ENCODE peak calls at places on chromosomes 3 and 15, in nine cellular contexts. G is GM06990, H is fibroblast of pulmonary artery, C is astrocyte of the spinal cord, E is K562, Q is A673, X is nephron progenitor cell, I is endothelial cell of umbilical vein, R is fibroblast of lung. P is an unnamed sample.

GRCh38 chr15:80662756-80663553 is 32.2 kb upstream of the ABHD17C start:
- DNase-seq in I (no peak), H (no peak), G (no peak), Q (no peak), E (no peak), R (no peak), C (no peak), X (no peak), P (no peak)

GRCh38 chr15:43879386-43880355 is 52.9 kb downstream of the WDR76 start:
- DNase-seq in H (no peak), R (no peak), Q (no peak), I (no peak), X (no peak), C (no peak), E (no peak), G (no peak), P (no peak)

GRCh38 chr3:106068795-106069194 is 200.0 kb upstream of the CBLB start:
- DNase-seq in I (no peak), E (no peak), R (peak; percentile 71), X (no peak), H (peak; percentile 72), C (no peak), G (no peak), Q (no peak), P (no peak)

GRCh38 chr3:128432898-128433629 is 33.6 kb downstream of the DNAJB8 start:
- DNase-seq in R (no peak), I (no peak), X (peak; percentile 62), E (peak; percentile 72), G (no peak), H (no peak), C (no peak), Q (no peak), P (no peak)

GRCh38 chr3:115062412-115062956 is 84.6 kb downstream of the ZBTB20 start:
- DNase-seq in G (no peak), I (no peak), X (no peak), R (peak; percentile 18), C (peak; percentile 71), E (no peak), H (peak; percentile 40), Q (no peak), P (no peak)

GRCh38 chr3:142888484-142889262 is at the start of gene PCOLCE2:
- DNase-seq in G (peak; percentile 26), R (no peak), H (no peak), E (peak; percentile 38), X (peak; percentile 71), C (peak; percentile 25), Q (peak; percentile 42), I (peak; percentile 16), P (peak; percentile 29)

GRCh38 chr3:99945328-99945995 is 127.8 kb downstream of the CMSS1 start:
- DNase-seq in Q (no peak), I (peak; percentile 33), E (no peak), H (no peak), G (no peak), R (no peak), X (no peak), C (peak; percentile 65), P (no peak)

GRCh38 chr15:69909719-69910444 is 187.8 kb downstream of the TLE3 start:
- DNase-seq in I (no peak), H (no peak), E (peak; percentile 50), Q (no peak), C (no peak), R (no peak), X (no peak), G (no peak), P (no peak)

GRCh38 chr3:197029511-197030167 is at the start of gene MELTF:
- DNase-seq in I (peak; percentile 25), C (peak; percentile 27), E (peak; percentile 96), G (peak; percentile 84), R (peak; percentile 72), Q (peak; percentile 62), H (peak; percentile 74), X (peak; percentile 84), P (peak; percentile 72)

GRCh38 chr3:52520716-52521487 is 12.8 kb downstream of the NT5DC2 start:
- DNase-seq in C (no peak), I (no peak), X (no peak), G (no peak), E (no peak), R (no peak), Q (no peak), H (no peak), P (no peak)

GRCh38 chr15:50065264-50065663 is 53.8 kb downstream of the ATP8B4 start:
- DNase-seq in X (no peak), E (no peak), H (no peak), R (no peak), Q (no peak), C (no peak), G (no peak), I (no peak), P (no peak)

GRCh38 chr15:25790003-25790660 is 73.0 kb downstream of the ATP10A start:
- DNase-seq in I (no peak), X (no peak), G (no peak), Q (no peak), C (peak; percentile 75), R (peak; percentile 84), H (peak; percentile 70), E (no peak), P (no peak)

GRCh38 chr3:182524711-182525401 is 268.4 kb upstream of the ATP11B start:
- DNase-seq in E (no peak), C (no peak), Q (no peak), R (no peak), X (no peak), I (no peak), G (no peak), H (no peak), P (no peak)

GRCh38 chr3:117200962-117201361 is 491.4 kb downstream of the TUSC7 start:
- DNase-seq in G (no peak), E (no peak), Q (no peak), C (no peak), X (no peak), I (peak; percentile 37), H (no peak), R (no peak), P (no peak)

GRCh38 chr3:32596926-32597369 is 26.3 kb upstream of the DYNC1LI1 start:
- DNase-seq in X (no peak), E (no peak), Q (no peak), R (peak; percentile 67), C (peak; percentile 16), H (peak; percentile 38), I (no peak), G (no peak), P (no peak)

GRCh38 chr3:9727041-9727595 is 4.4 kb upstream of the BRPF1 start:
- DNase-seq in G (peak; percentile 46), H (no peak), X (no peak), R (no peak), E (peak; percentile 76), C (no peak), I (no peak), Q (peak; percentile 53), P (no peak)

GRCh38 chr3:150061288-150062018 is 90.8 kb upstream of the PFN2 start:
- DNase-seq in X (no peak), E (no peak), I (no peak), R (no peak), H (no peak), Q (no peak), G (no peak), C (no peak), P (no peak)

GRCh38 chr3:188294823-188295487 is 141.0 kb downstream of the LPP start:
- DNase-seq in H (peak; percentile 90), G (no peak), E (no peak), X (no peak), R (peak; percentile 94), C (peak; percentile 96), I (peak; percentile 95), Q (peak; percentile 63), P (no peak)

GRCh38 chr3:184315506-184315867 is 1.1 kb downstream of the EIF4G1 start:
- DNase-seq in G (no peak), I (no peak), H (no peak), E (peak; percentile 41), R (peak; percentile 25), Q (no peak), X (no peak), C (no peak), P (no peak)

GRCh38 chr3:99413504-99413903 is 224.9 kb upstream of the COL8A1 start:
- DNase-seq in X (no peak), I (peak; percentile 80), C (peak; percentile 69), Q (peak; percentile 38), R (peak; percentile 52), G (no peak), H (peak; percentile 85), E (no peak), P (no peak)

GRCh38 chr3:24264748-24265158 is 229.9 kb downstream of the THRB start:
- DNase-seq in Q (peak; percentile 66), H (peak; percentile 70), X (no peak), E (peak; percentile 83), I (peak; percentile 58), G (no peak), R (peak; percentile 64), C (peak; percentile 43), P (no peak)

GRCh38 chr3:167861649-167862048 is 126.1 kb downstream of the SERPINI1 start:
- DNase-seq in G (no peak), H (no peak), C (peak; percentile 37), X (no peak), E (no peak), Q (no peak), R (peak; percentile 42), I (no peak), P (no peak)

GRCh38 chr3:126944089-126944965 is 38.6 kb upstream of the PLXNA1 start:
- DNase-seq in C (no peak), I (no peak), E (no peak), R (no peak), Q (no peak), H (no peak), G (no peak), X (no peak), P (no peak)
- TF ChIP-seq CTCF in C (no peak), I (no peak), E (no peak), R (no peak), Q (no peak), H (no peak), G (no peak), X (no peak), P (no peak)

DNA sequence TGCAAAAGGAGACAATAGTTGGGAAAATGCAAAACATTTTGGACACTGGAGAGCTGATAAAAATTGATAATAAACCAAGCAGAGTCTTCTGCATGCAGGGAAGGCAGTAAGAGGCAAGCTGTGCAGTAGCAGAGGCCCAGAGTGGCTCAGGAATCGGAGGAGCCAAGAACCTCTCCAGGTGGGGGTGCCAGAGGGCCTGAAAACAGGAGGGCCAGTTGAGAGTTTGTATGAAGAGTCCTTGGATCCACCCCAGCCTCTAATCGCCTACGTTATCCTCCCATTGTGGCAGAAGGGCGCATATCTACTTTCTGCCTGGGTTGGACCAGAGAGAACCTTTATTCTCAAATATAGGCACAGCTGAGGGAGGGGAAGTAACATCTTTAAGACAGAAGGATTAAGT is 48.9 kb upstream of the RBP1 start:
- DNase-seq in E (peak; percentile 17), Q (peak; percentile 42), R (no peak), X (no peak), I (no peak), H (no peak), C (no peak), G (no peak), P (no peak)
- TF ChIP-seq CTCF in E (peak; percentile 36), Q (no peak), R (no peak), X (no peak), I (no peak), H (no peak), C (no peak), G (no peak), P (no peak)

GRCh38 chr15:65595960-65596359 is 15.0 kb downstream of the INTS14 start:
- DNase-seq in E (peak; percentile 39), Q (no peak), X (no peak), R (no peak), C (no peak), G (no peak), H (peak; percentile 27), I (peak; percentile 23), P (peak; percentile 31)
- TF ChIP-seq CTCF in E (peak; percentile 48), Q (peak; percentile 42), X (no peak), R (peak; percentile 24), C (peak; percentile 31), G (peak; percentile 40), H (peak; percentile 32), I (peak; percentile 30), P (peak; percentile 63)

GRCh38 chr3:4633078-4634004 is 140.2 kb downstream of the ITPR1 start:
- DNase-seq in R (peak; percentile 83), C (peak; percentile 71), I (peak; percentile 72), X (peak; percentile 25), G (peak; percentile 8), H (peak; percentile 85), E (peak; percentile 38), Q (peak; percentile 67), P (no peak)
- TF ChIP-seq CTCF in R (peak; percentile 88), C (peak; percentile 89), I (peak; percentile 69), X (peak; percentile 83), G (peak; percentile 84), H (peak; percentile 96), E (peak; percentile 91), Q (peak; percentile 89), P (peak; percentile 92)

P was measured in neural crest cell.